ENCODE peak calls at places on chromosomes 4 and X, in eight cellular contexts. B is vagina, C is transverse colon, M is heart left ventricle, O is right lobe of liver, S is breast epithelium, Y is spleen, V is sigmoid colon. U is an unnamed sample.

GRCh38 chr4:73962724-73963123 is 19.1 kb downstream of the PF4 start:
- DNase-seq in V (no peak), O (no peak), Y (no peak), C (no peak), B (no peak), M (no peak), S (no peak), U (no peak)

GRCh38 chr4:125316391-125316780 is 1.6 kb downstream of the FAT4 start:
- DNase-seq in S (no peak), M (peak; percentile 52), V (no peak), C (peak; percentile 15), O (peak; percentile 58), Y (peak; percentile 78), B (no peak), U (peak; percentile 34)

GRCh38 chr4:65791807-65792308 is 121.6 kb upstream of the EPHA5 start:
- DNase-seq in M (no peak), V (no peak), O (no peak), Y (no peak), B (no peak), C (no peak), S (no peak), U (no peak)

GRCh38 chr4:76626686-76627465 is 191.8 kb downstream of the SHROOM3 start:
- DNase-seq in M (no peak), V (no peak), C (no peak), Y (no peak), S (no peak), O (no peak), B (no peak), U (no peak)

GRCh38 chr4:93319011-93319410 is 509.5 kb upstream of the ATOH1 start:
- DNase-seq in C (no peak), O (no peak), S (no peak), Y (no peak), M (no peak), B (no peak), V (no peak), U (no peak)

GRCh38 chrX:24426340-24426913 is 38.7 kb upstream of the PDK3 start:
- DNase-seq in Y (no peak), C (no peak), M (no peak), V (no peak), B (no peak), O (no peak), S (no peak), U (no peak)

GRCh38 chr4:39037491-39037825 is 5.2 kb upstream of the TMEM156 start:
- DNase-seq in O (no peak), C (no peak), Y (no peak), M (no peak), S (no peak), V (no peak), B (no peak), U (no peak)

GRCh38 chr4:16686195-16686594 is 212.2 kb downstream of the LDB2 start:
- DNase-seq in S (no peak), Y (no peak), C (no peak), B (no peak), O (no peak), V (no peak), M (no peak), U (no peak)

GRCh38 chr4:38781854-38782261 is 932 bp downstream of the TLR10 start:
- DNase-seq in M (no peak), O (no peak), B (no peak), C (no peak), S (no peak), V (no peak), Y (no peak), U (no peak)

GRCh38 chrX:113274345-113274744 is 433.7 kb upstream of the AMOT start:
- DNase-seq in O (no peak), B (no peak), S (no peak), M (no peak), V (no peak), Y (no peak), C (no peak), U (no peak)

GRCh38 chrX:123739474-123739873 is 6.6 kb upstream of the THOC2 start:
- DNase-seq in S (no peak), Y (no peak), M (no peak), B (no peak), C (no peak), O (no peak), V (no peak), U (no peak)

GRCh38 chrX:28693101-28693500 is 105.9 kb downstream of the IL1RAPL1 start:
- DNase-seq in S (no peak), V (no peak), O (no peak), C (no peak), M (no peak), Y (no peak), B (no peak), U (no peak)

GRCh38 chr4:52298444-52298843 is 247.3 kb downstream of the SPATA18 start:
- DNase-seq in M (no peak), C (no peak), V (no peak), B (no peak), Y (no peak), O (no peak), S (no peak), U (no peak)

GRCh38 chr4:26862381-26862915 is 1.8 kb downstream of the STIM2 start:
- DNase-seq in M (no peak), Y (no peak), C (no peak), O (no peak), S (no peak), B (no peak), V (no peak), U (no peak)

GRCh38 chr4:26866781-26867180 is 6.1 kb downstream of the STIM2 start:
- DNase-seq in S (no peak), Y (no peak), B (no peak), C (no peak), V (no peak), O (no peak), M (no peak), U (no peak)

GRCh38 chr4:26866203-26866602 is 5.6 kb downstream of the STIM2 start:
- DNase-seq in Y (no peak), S (no peak), B (no peak), M (no peak), V (no peak), C (no peak), O (no peak), U (no peak)

GRCh38 chr4:26863512-26863911 is 2.9 kb downstream of the STIM2 start:
- DNase-seq in S (no peak), Y (no peak), M (no peak), C (no peak), B (no peak), V (no peak), O (no peak), U (no peak)

DNA sequence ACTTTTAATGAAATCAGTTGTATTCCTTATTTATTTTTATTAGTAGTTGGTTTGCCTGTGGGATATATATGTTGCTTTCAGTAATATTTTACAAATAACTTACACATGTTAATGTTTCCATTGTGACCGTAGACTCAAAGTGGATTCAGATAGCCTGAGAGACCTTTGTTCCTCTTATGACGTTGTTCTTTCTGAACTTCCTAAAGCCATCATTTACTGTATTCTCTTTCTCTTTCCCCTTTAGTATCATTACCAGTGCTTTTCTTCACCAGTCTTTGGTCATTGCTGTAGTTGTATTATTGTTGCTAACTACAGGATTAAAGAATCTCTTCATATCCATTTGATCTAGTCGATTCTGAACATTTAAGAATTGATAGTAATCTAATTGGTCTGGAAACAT is 4.3 kb downstream of the STIM2 start:
- DNase-seq in Y (no peak), C (no peak), B (no peak), S (no peak), O (no peak), M (no peak), V (no peak), U (no peak)
- H3K4me3 ChIP-seq in Y (peak overlapping the region; percentile 20), C (no peak overlapping the region), B (no peak overlapping the region), S (no peak overlapping the region), O (no peak overlapping the region), M (no peak overlapping the region), V (no peak overlapping the region), U (no peak overlapping the region)

GRCh38 chr4:30854566-30854965 is 134.4 kb downstream of the PCDH7 start:
- DNase-seq in B (no peak), M (no peak), Y (no peak), O (no peak), C (no peak), V (no peak), S (no peak), U (no peak)
- H3K27me3 ChIP-seq in B (no peaks in the 10 kb centered on the region), M (no peaks in the 10 kb centered on the region), Y (no peaks in the 10 kb centered on the region), O (no peaks in the 10 kb centered on the region), C (no peaks in the 10 kb centered on the region), V (no peaks in the 10 kb centered on the region), S (no peaks in the 10 kb centered on the region), U (no peaks in the 10 kb centered on the region)

DNA sequence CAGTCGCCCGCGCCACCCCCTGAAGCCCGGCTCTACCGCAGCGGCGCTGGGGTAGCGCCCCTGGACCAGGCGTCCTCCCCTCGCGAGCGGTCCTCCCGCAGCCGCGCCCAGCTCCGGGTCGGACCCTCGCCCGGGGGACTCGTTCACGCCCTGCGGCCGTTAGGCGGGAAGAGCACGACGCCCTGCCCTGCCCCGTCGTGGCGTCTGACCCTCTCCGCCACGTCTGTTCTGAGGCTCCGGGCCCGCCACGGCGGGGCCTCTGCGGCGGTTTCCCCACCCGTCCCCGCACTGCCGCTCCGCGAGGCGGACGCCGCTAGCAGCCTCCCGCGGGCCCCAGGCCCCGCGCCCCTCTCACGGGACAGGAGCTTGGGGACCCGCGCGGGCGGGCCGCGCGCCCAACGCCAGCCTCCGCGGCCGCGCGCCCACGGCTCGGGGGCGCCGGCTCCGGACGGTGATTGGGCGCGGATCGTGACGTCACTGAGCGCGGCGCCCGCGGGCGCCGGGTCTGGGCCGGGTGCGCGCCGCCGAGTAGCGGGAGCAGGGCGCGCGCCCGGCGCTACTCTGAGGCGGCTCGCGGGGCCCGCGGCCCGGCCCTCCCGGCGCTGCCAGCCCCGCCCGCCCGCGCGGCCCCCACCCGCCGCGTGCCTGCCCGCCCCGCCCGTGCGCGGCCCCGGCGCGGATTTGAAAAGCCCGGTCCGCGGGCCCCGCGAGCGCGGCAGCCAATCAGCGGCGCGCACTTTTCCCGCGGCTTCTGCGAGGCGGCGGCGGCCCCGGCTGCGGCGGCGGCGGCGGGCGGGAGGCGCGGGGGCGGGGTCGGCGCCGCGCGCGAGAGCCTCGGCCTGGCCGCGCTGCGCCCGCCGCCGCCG is at the start of gene NSD2:
- DNase-seq in B (no peak), C (peak; percentile 94), S (peak; percentile 83), Y (peak; percentile 96), M (peak; percentile 91), V (peak; percentile 93), O (peak; percentile 93), U (peak; percentile 86)
- TF ChIP-seq POLR2A in B (no peak), C (peak; percentile 96), S (no peak), Y (peak; percentile 54), M (peak; percentile 9), V (peak; percentile 37), O (peak; percentile 87), U (peak; percentile 91)

GRCh38 chrX:134546187-134546586 is 86.2 kb downstream of the HPRT1 start:
- DNase-seq in O (no peak), M (no peak), S (no peak), Y (no peak), V (no peak), B (no peak), C (no peak), U (no peak)

GRCh38 chrX:134544614-134545255 is 84.8 kb downstream of the HPRT1 start:
- DNase-seq in S (no peak), V (no peak), M (no peak), C (peak; percentile 18), B (no peak), Y (no peak), O (no peak), U (peak; percentile 3)

GRCh38 chrX:134547047-134547679 is 87.2 kb downstream of the HPRT1 start:
- DNase-seq in V (no peak), C (no peak), S (no peak), B (no peak), Y (no peak), M (no peak), O (no peak), U (no peak)

GRCh38 chrX:134544189-134544588 is 84.2 kb downstream of the HPRT1 start:
- DNase-seq in B (no peak), S (no peak), O (no peak), Y (no peak), M (no peak), C (no peak), V (no peak), U (no peak)

GRCh38 chrX:134545524-134545923 is 85.6 kb downstream of the HPRT1 start:
- DNase-seq in Y (no peak), M (no peak), S (no peak), V (no peak), B (no peak), O (no peak), C (no peak), U (no peak)
- H3K4me3 ChIP-seq in Y (peak overlapping the region; percentile 42), M (no peak overlapping the region), S (no peak overlapping the region), V (no peak overlapping the region), B (no peak overlapping the region), O (no peak overlapping the region), C (no peak overlapping the region), U (no peak overlapping the region)